ENCODE peak calls at places on chromosomes 6 and 20, in eight cellular contexts. F is neural progenitor cell, H is fibroblast of villous mesenchyme, J is neural crest cell, U is endothelial cell, Q is cardiac muscle cell, N is AG04450, K is uterus. V is an unnamed sample.
A peak's percentile ranks its signal among the peaks of the same experiment; 100 is the strongest.

GRCh38 chr20:48349673-48350072 is 478.1 kb downstream of the PREX1 start:
- DNase-seq in F (no peak), N (no peak), U (no peak), H (no peak), J (no peak), K (no peak), Q (no peak), V (no peak)

GRCh38 chr20:18728165-18728866 is 85.3 kb upstream of the SCP2D1 start:
- DNase-seq in K (peak; percentile 9), N (no peak), H (no peak), Q (no peak), J (no peak), U (no peak), F (no peak), V (no peak)

GRCh38 chr6:79065232-79065631 is 12.8 kb downstream of the PHIP start:
- DNase-seq in U (no peak), N (no peak), J (no peak), F (no peak), H (no peak), K (no peak), Q (no peak), V (no peak)

GRCh38 chr20:7742479-7742878 is 197.8 kb downstream of the HAO1 start:
- DNase-seq in Q (no peak), K (no peak), U (no peak), J (no peak), N (peak; percentile 37), H (peak; percentile 85), F (no peak), V (no peak)

GRCh38 chr6:65110031-65110430 is 597.0 kb downstream of the EYS start:
- DNase-seq in J (no peak), H (peak; percentile 28), U (no peak), K (no peak), Q (no peak), F (no peak), N (no peak), V (no peak)

GRCh38 chr6:56420296-56420695 is 172.9 kb upstream of the COL21A1 start:
- DNase-seq in F (no peak), H (no peak), U (no peak), J (no peak), K (no peak), N (no peak), Q (no peak), V (no peak)

GRCh38 chr6:167828325-167828956 is 1.7 kb downstream of the AFDN start:
- DNase-seq in K (no peak), J (no peak), Q (no peak), F (no peak), N (no peak), U (no peak), H (no peak), V (no peak)

GRCh38 chr20:3037654-3038053 is 5.8 kb upstream of the GNRH2 start:
- DNase-seq in U (no peak), H (no peak), J (no peak), N (no peak), F (no peak), Q (no peak), K (no peak), V (no peak)

GRCh38 chr6:139962663-139963314 is 588.3 kb upstream of the CITED2 start:
- DNase-seq in J (no peak), F (no peak), Q (no peak), K (no peak), H (no peak), N (no peak), U (no peak), V (no peak)

GRCh38 chr20:60955687-60956086 is 296.4 kb upstream of the CDH4 start:
- DNase-seq in F (no peak), H (no peak), J (no peak), U (no peak), N (no peak), K (no peak), Q (no peak), V (no peak)

GRCh38 chr6:52995913-52996685 is 1.0 kb upstream of the GSTA4 start:
- DNase-seq in Q (peak; percentile 73), K (peak; percentile 39), J (peak; percentile 41), U (peak; percentile 29), H (peak; percentile 83), N (peak; percentile 74), F (peak; percentile 73), V (no peak)

GRCh38 chr6:133951881-133952814 is 876 bp upstream of the TBPL1 start:
- DNase-seq in H (peak; percentile 71), K (peak; percentile 61), J (peak; percentile 53), N (peak; percentile 37), F (peak; percentile 64), U (peak; percentile 61), Q (peak; percentile 82), V (peak; percentile 37)

GRCh38 chr6:104558746-104559145 is 301.0 kb downstream of the HACE1 start:
- DNase-seq in U (no peak), Q (no peak), H (peak; percentile 78), K (no peak), J (no peak), F (no peak), N (no peak), V (no peak)

GRCh38 chr6:7155871-7156579 is 48.3 kb downstream of the RREB1 start:
- DNase-seq in F (no peak), K (no peak), H (no peak), J (no peak), N (no peak), Q (no peak), U (no peak), V (no peak)

GRCh38 chr6:138240476-138241245 is 22.4 kb upstream of the PBOV1 start:
- DNase-seq in U (no peak), Q (no peak), F (no peak), H (no peak), N (no peak), K (no peak), J (no peak), V (no peak)

GRCh38 chr20:23269954-23270353 is 80.6 kb upstream of the NXT1 start:
- DNase-seq in F (peak; percentile 61), U (peak; percentile 52), H (peak; percentile 9), Q (no peak), J (no peak), N (no peak), K (no peak), V (no peak)

GRCh38 chr6:72966628-72967280 is 258.5 kb downstream of the KHDC1L start:
- DNase-seq in H (no peak), J (no peak), N (no peak), F (no peak), K (no peak), U (no peak), Q (no peak), V (no peak)

GRCh38 chr6:131765081-131765852 is 42.6 kb upstream of the ENPP1 start:
- DNase-seq in H (peak; percentile 72), N (no peak), U (no peak), Q (no peak), F (peak; percentile 3), J (no peak), K (no peak), V (no peak)

GRCh38 chr6:144581807-144582537 is 296.8 kb downstream of the UTRN start:
- DNase-seq in H (peak; percentile 31), Q (peak; percentile 49), K (no peak), J (no peak), N (no peak), F (peak; percentile 63), U (peak; percentile 23), V (no peak)

GRCh38 chr6:142301421-142302391 is at the start of gene ADGRG6:
- DNase-seq in H (peak; percentile 52), N (no peak), K (no peak), Q (peak; percentile 71), J (peak; percentile 38), U (peak; percentile 28), F (peak; percentile 78), V (no peak)
- TF ChIP-seq CTCF in H (no peak), N (no peak), K (no peak), Q (peak; percentile 5), J (peak; percentile 34), U (no peak), F (peak; percentile 37), V (no peak)

GRCh38 chr6:160387887-160388286 is 39.7 kb downstream of the SLC22A3 start:
- DNase-seq in N (no peak), Q (no peak), F (no peak), U (no peak), J (no peak), K (peak; percentile 72), H (peak; percentile 51), V (no peak)

GRCh38 chr6:160382946-160383345 is 34.8 kb downstream of the SLC22A3 start:
- DNase-seq in H (peak; percentile 40), K (no peak), F (no peak), J (no peak), Q (no peak), U (no peak), N (no peak), V (no peak)

GRCh38 chr6:160391419-160392116 is 43.4 kb downstream of the SLC22A3 start:
- DNase-seq in N (no peak), J (no peak), Q (no peak), K (peak; percentile 53), F (no peak), H (peak; percentile 93), U (no peak), V (no peak)

GRCh38 chr6:160388922-160389321 is 40.7 kb downstream of the SLC22A3 start:
- DNase-seq in H (no peak), J (no peak), N (no peak), U (no peak), Q (no peak), K (no peak), F (no peak), V (no peak)

GRCh38 chr6:160386869-160387518 is 38.8 kb downstream of the SLC22A3 start:
- DNase-seq in K (peak; percentile 67), J (no peak), H (peak; percentile 10), Q (no peak), N (no peak), U (no peak), F (no peak), V (no peak)
- TF ChIP-seq CTCF in K (no peak), J (no peak), H (no peak), Q (no peak), N (no peak), U (no peak), F (no peak), V (no peak)

GRCh38 chr6:27651371-27651732 is 178.4 kb upstream of the ZNF184 start:
- DNase-seq in N (no peak), H (no peak), Q (peak; percentile 47), K (no peak), U (peak; percentile 22), F (peak; percentile 66), J (peak; percentile 21), V (no peak)

GRCh38 chr6:27650620-27651370 is 177.9 kb upstream of the ZNF184 start:
- DNase-seq in U (peak; percentile 78), K (no peak), Q (peak; percentile 74), H (peak; percentile 56), N (no peak), J (peak; percentile 72), F (peak; percentile 80), V (no peak)
- TF ChIP-seq CTCF in U (peak; percentile 56), K (no peak), Q (peak; percentile 33), H (peak; percentile 43), N (peak; percentile 5), J (peak; percentile 61), F (peak; percentile 61), V (no peak)

GRCh38 chr20:588932-589672 is 21.0 kb downstream of the TCF15 start:
- DNase-seq in H (no peak), N (no peak), K (no peak), U (no peak), Q (no peak), F (no peak), J (no peak), V (no peak)
- TF ChIP-seq CTCF in H (no peak), N (no peak), K (no peak), U (no peak), Q (no peak), F (no peak), J (no peak), V (no peak)

GRCh38 chr20:64223526-64224067 is 32.0 kb upstream of the PCMTD2 start:
- DNase-seq in U (peak; percentile 78), F (peak; percentile 90), J (peak; percentile 66), N (no peak), Q (peak; percentile 85), H (peak; percentile 58), K (peak; percentile 23), V (no peak)
- TF ChIP-seq CTCF in U (no peak), F (peak; percentile 75), J (peak; percentile 55), N (peak; percentile 59), Q (peak; percentile 40), H (peak; percentile 49), K (no peak), V (no peak)